ENCODE peak calls at places on chromosomes 1 and 21, in four cellular contexts. D is NCI-H1694 treated with DMSO at 0.1 percent for 48 hours, K is H54, E is WTC11. H is an unnamed sample.

GRCh38 chr1:83692524-83693336 is 306.2 kb downstream of the TTLL7 start:
- DNase-seq in D (peak; percentile 13), K (peak; percentile 33), E (peak; percentile 54), H (no peak)

GRCh38 chr21:36847189-36847588 is 119.3 kb downstream of the HLCS start:
- DNase-seq in D (no peak), K (peak; percentile 77), E (no peak), H (no peak)

GRCh38 chr1:27519341-27520258 is 29.6 kb upstream of the WASF2 start:
- DNase-seq in D (peak; percentile 48), K (no peak), E (no peak), H (no peak)

GRCh38 chr1:34686531-34686930 is 68.3 kb upstream of the GJB5 start:
- DNase-seq in D (no peak), K (no peak), E (no peak), H (no peak)

GRCh38 chr1:241406421-241406820 is 49.4 kb upstream of the RGS7 start:
- DNase-seq in D (no peak), K (no peak), E (no peak), H (no peak)

GRCh38 chr1:243732627-243733026 is 117.4 kb downstream of the AKT3 start:
- DNase-seq in D (no peak), K (no peak), E (no peak), H (no peak)

GRCh38 chr1:13651279-13651678 is 48.7 kb upstream of the PRDM2 start:
- DNase-seq in D (no peak), K (no peak), E (no peak), H (no peak)

GRCh38 chr1:53800621-53801020 is 37.5 kb downstream of the NDC1 start:
- DNase-seq in D (no peak), K (no peak), E (no peak), H (no peak)

GRCh38 chr1:144101397-144102050 is 129.7 kb upstream of the FAM72C start:
- DNase-seq in D (no peak), K (no peak), E (peak; percentile 10), H (no peak)

GRCh38 chr1:192954705-192955265 is 104.4 kb downstream of the UCHL5 start:
- DNase-seq in D (no peak), K (no peak), E (no peak), H (no peak)

GRCh38 chr1:165884690-165885304 is 57.4 kb downstream of the UCK2 start:
- DNase-seq in D (no peak), K (no peak), E (no peak), H (no peak)

GRCh38 chr1:216306830-216307229 is 116.4 kb downstream of the USH2A start:
- DNase-seq in D (no peak), K (no peak), E (no peak), H (no peak)

GRCh38 chr1:94739521-94740061 is 80.6 kb upstream of the SLC44A3 start:
- DNase-seq in D (no peak), K (peak; percentile 30), E (no peak), H (no peak)

GRCh38 chr1:81670997-81671396 is 129.7 kb upstream of the ADGRL2 start:
- DNase-seq in D (no peak), K (no peak), E (no peak), H (no peak)

GRCh38 chr21:42198949-42199348 is 20.0 kb upstream of the ABCG1 start:
- DNase-seq in D (no peak), K (no peak), E (no peak), H (no peak)

GRCh38 chr1:107669996-107670395 is 295.0 kb downstream of the VAV3 start:
- DNase-seq in D (peak; percentile 8), K (no peak), E (no peak), H (no peak)

H was measured in K562.